ENCODE peak calls at places on chromosome 13, in ten cellular contexts. N, H, C, B, F, S, G, D, A and Q are unnamed samples.

GRCh38 chr13:112885782-112886268 is 83.2 kb upstream of the MCF2L start:
- DNase-seq in N (no peak), H (peak), C (no peak), B (no peak), F (no peak), S (no peak), G (peak), D (peak), A (peak), Q (peak)

GRCh38 chr13:84870190-84870589 is 929.0 kb downstream of the SLITRK6 start:
- DNase-seq in N (no peak), H (no peak), C (no peak), B (no peak), F (no peak), S (no peak), G (peak), D (no peak), A (no peak), Q (no peak)

GRCh38 chr13:107185889-107186288 is 618.0 kb upstream of the ARGLU1 start:
- DNase-seq in N (no peak), H (no peak), C (no peak), B (no peak), F (no peak), S (no peak), G (no peak), D (no peak), A (no peak), Q (no peak)

GRCh38 chr13:75521956-75522355 is 15.7 kb downstream of the COMMD6 start:
- DNase-seq in N (no peak), H (no peak), C (no peak), B (no peak), F (no peak), S (no peak), G (no peak), D (no peak), A (no peak), Q (no peak)

GRCh38 chr13:89267734-89268133 is 1596.6 kb downstream of the SLITRK5 start:
- DNase-seq in N (no peak), H (no peak), C (no peak), B (no peak), F (no peak), S (no peak), G (no peak), D (no peak), A (no peak), Q (no peak)

GRCh38 chr13:20209937-20210336 is 17.2 kb upstream of the GJB2 start:
- DNase-seq in N (no peak), H (no peak), C (no peak), B (no peak), F (no peak), S (no peak), G (no peak), D (no peak), A (no peak), Q (no peak)

GRCh38 chr13:40664100-40665060 is 2.1 kb downstream of the FOXO1 start:
- DNase-seq in N (peak), H (peak), C (peak), B (peak), F (no peak), S (peak), G (peak), D (no peak), A (peak), Q (peak)

GRCh38 chr13:94325660-94326059 is 153.8 kb downstream of the DCT start:
- DNase-seq in N (no peak), H (no peak), C (no peak), B (no peak), F (no peak), S (no peak), G (no peak), D (no peak), A (no peak), Q (no peak)

GRCh38 chr13:66468656-66469055 is 761.5 kb downstream of the PCDH9 start:
- DNase-seq in N (no peak), H (no peak), C (no peak), B (no peak), F (no peak), S (no peak), G (no peak), D (no peak), A (no peak), Q (no peak)

GRCh38 chr13:36685912-36686311 is 12.1 kb downstream of the SERTM1 start:
- DNase-seq in N (no peak), H (no peak), C (no peak), B (no peak), F (peak), S (no peak), G (no peak), D (no peak), A (no peak), Q (no peak)

GRCh38 chr13:48233097-48233885 is at the start of gene ITM2B:
- DNase-seq in N (peak), H (peak), C (peak), B (peak), F (no peak), S (peak), G (peak), D (no peak), A (peak), Q (peak)

GRCh38 chr13:42880241-42880640 is 98.9 kb downstream of the FAM216B start:
- DNase-seq in N (no peak), H (no peak), C (no peak), B (no peak), F (no peak), S (no peak), G (no peak), D (no peak), A (no peak), Q (no peak)

GRCh38 chr13:81686877-81687276 is 1346.0 kb upstream of the SPRY2 start:
- DNase-seq in N (no peak), H (no peak), C (no peak), B (no peak), F (no peak), S (no peak), G (no peak), D (no peak), A (no peak), Q (no peak)

GRCh38 chr13:113782472-113782871 is 23.4 kb downstream of the TMEM255B start:
- DNase-seq in N (no peak), H (no peak), C (no peak), B (no peak), F (no peak), S (no peak), G (no peak), D (no peak), A (no peak), Q (no peak)

GRCh38 chr13:26502826-26503225 is 54.7 kb upstream of the WASF3 start:
- DNase-seq in N (no peak), H (peak), C (peak), B (no peak), F (no peak), S (peak), G (no peak), D (peak), A (no peak), Q (no peak)

GRCh38 chr13:86765462-86765861 is 905.7 kb upstream of the SLITRK5 start:
- DNase-seq in N (no peak), H (no peak), C (no peak), B (no peak), F (no peak), S (no peak), G (no peak), D (no peak), A (no peak), Q (no peak)

GRCh38 chr13:94323746-94324408 is 155.6 kb downstream of the DCT start:
- DNase-seq in N (no peak), H (no peak), C (no peak), B (no peak), F (no peak), S (peak), G (no peak), D (no peak), A (no peak), Q (no peak)

GRCh38 chr13:99208845-99209527 is 8.3 kb downstream of the UBAC2 start:
- DNase-seq in N (no peak), H (no peak), C (no peak), B (no peak), F (no peak), S (no peak), G (no peak), D (no peak), A (no peak), Q (no peak)

GRCh38 chr13:94020833-94021232 is 458.6 kb downstream of the DCT start:
- DNase-seq in N (no peak), H (no peak), C (no peak), B (no peak), F (no peak), S (no peak), G (peak), D (no peak), A (no peak), Q (no peak)

GRCh38 chr13:65892859-65893258 is 1337.3 kb downstream of the PCDH9 start:
- DNase-seq in N (no peak), H (no peak), C (no peak), B (no peak), F (no peak), S (no peak), G (no peak), D (no peak), A (no peak), Q (no peak)

GRCh38 chr13:111318396-111318795 is 2.0 kb upstream of the TEX29 start:
- DNase-seq in N (no peak), H (no peak), C (no peak), B (no peak), F (no peak), S (no peak), G (no peak), D (no peak), A (no peak), Q (no peak)

GRCh38 chr13:26558074-26558805 is 757 bp downstream of the WASF3 start:
- DNase-seq in N (no peak), H (no peak), C (peak), B (no peak), F (no peak), S (no peak), G (no peak), D (no peak), A (no peak), Q (no peak)

GRCh38 chr13:108859202-108860012 is 230.0 kb downstream of the MYO16 start:
- DNase-seq in N (no peak), H (no peak), C (no peak), B (no peak), F (peak), S (no peak), G (no peak), D (peak), A (no peak), Q (no peak)

GRCh38 chr13:113080901-113081521 is 24.6 kb upstream of the F7 start:
- DNase-seq in N (no peak), H (no peak), C (no peak), B (no peak), F (no peak), S (no peak), G (no peak), D (no peak), A (no peak), Q (no peak)

GRCh38 chr13:64158910-64159309 is 2743.3 kb upstream of the PCDH20 start:
- DNase-seq in N (no peak), H (no peak), C (no peak), B (no peak), F (no peak), S (no peak), G (no peak), D (peak), A (no peak), Q (no peak)

GRCh38 chr13:100584901-100585300 is 3.7 kb downstream of the GGACT start:
- DNase-seq in N (no peak), H (no peak), C (peak), B (no peak), F (no peak), S (no peak), G (no peak), D (no peak), A (no peak), Q (no peak)

GRCh38 chr13:43805071-43805468 is 18.3 kb upstream of the ENOX1 start:
- DNase-seq in N (no peak), H (no peak), C (peak), B (no peak), F (peak), S (no peak), G (peak), D (no peak), A (no peak), Q (no peak)